ENCODE peak calls at places on chromosomes 11 and 22, in nine cellular contexts. S, B, A, M, F, G, L, H and V are unnamed samples.

GRCh38 chr11:105609832-105610781 is at the start of gene GRIA4:
- DNase-seq in B (no peak), H (peak), A (peak), L (peak), F (peak), S (no peak), G (no peak), M (no peak), V (no peak)

GRCh38 chr11:120883404-120884135 is 140.3 kb upstream of the TBCEL start:
- DNase-seq in S (no peak), H (no peak), L (no peak), M (no peak), A (peak), F (no peak), G (no peak), B (no peak), V (no peak)

GRCh38 chr22:37088108-37088605 is 21.4 kb downstream of the TMPRSS6 start:
- DNase-seq in L (no peak), A (no peak), B (no peak), G (no peak), S (no peak), F (peak), H (peak), M (no peak), V (no peak)

GRCh38 chr11:127994736-127995135 is 592.6 kb downstream of the ETS1 start:
- DNase-seq in G (no peak), F (no peak), B (no peak), S (no peak), L (no peak), A (peak), H (no peak), M (no peak), V (no peak)

GRCh38 chr11:27596388-27596787 is 89.8 kb upstream of the LIN7C start:
- DNase-seq in A (no peak), G (no peak), B (no peak), F (no peak), S (no peak), M (no peak), H (no peak), L (no peak), V (no peak)

GRCh38 chr11:95706974-95707387 is 82.6 kb downstream of the FAM76B start:
- DNase-seq in G (no peak), A (no peak), L (no peak), H (no peak), B (no peak), S (no peak), F (no peak), M (no peak), V (no peak)

GRCh38 chr11:46345131-46345597 is 2.1 kb upstream of the DGKZ start:
- DNase-seq in A (no peak), M (no peak), S (no peak), H (no peak), B (no peak), G (no peak), L (no peak), F (no peak), V (no peak)

GRCh38 chr22:21802673-21803072 is 64.8 kb downstream of the MAPK1 start:
- DNase-seq in L (no peak), F (no peak), B (no peak), A (no peak), H (no peak), G (no peak), M (no peak), S (no peak), V (no peak)

GRCh38 chr11:118054712-118055640 is 21.9 kb upstream of the TMPRSS4 start:
- DNase-seq in L (no peak), A (no peak), H (no peak), G (no peak), B (no peak), S (no peak), M (no peak), F (no peak), V (no peak)

GRCh38 chr11:15157181-15157580 is 42.5 kb downstream of the INSC start:
- DNase-seq in A (peak), G (no peak), S (no peak), F (no peak), H (no peak), M (no peak), L (no peak), B (no peak), V (no peak)

GRCh38 chr11:117815262-117815803 is 9.2 kb downstream of the FXYD2 start:
- DNase-seq in A (no peak), F (peak), S (peak), B (no peak), L (no peak), G (peak), H (no peak), M (no peak), V (no peak)

GRCh38 chr22:35930933-35931332 is 97.7 kb downstream of the RBFOX2 start:
- DNase-seq in M (peak), L (peak), G (no peak), A (peak), S (no peak), B (peak), H (peak), F (no peak), V (peak)

GRCh38 chr11:86355256-86355655 is 19.4 kb upstream of the CCDC81 start:
- DNase-seq in F (no peak), B (no peak), M (no peak), H (no peak), S (no peak), A (no peak), G (no peak), L (no peak), V (no peak)

GRCh38 chr22:25966448-25966913 is 202.8 kb upstream of the SEZ6L start:
- DNase-seq in F (no peak), L (no peak), S (no peak), B (peak), M (no peak), A (no peak), G (no peak), H (no peak), V (no peak)

GRCh38 chr11:86558219-86558618 is 114.2 kb downstream of the ME3 start:
- DNase-seq in G (no peak), H (no peak), F (no peak), B (no peak), A (peak), S (no peak), M (no peak), L (no peak), V (no peak)

GRCh38 chr11:48210052-48210451 is 6.6 kb upstream of the OR4B1 start:
- DNase-seq in S (no peak), H (no peak), L (no peak), B (peak), F (no peak), A (peak), M (peak), G (no peak), V (no peak)

GRCh38 chr11:11416917-11417316 is 63.9 kb upstream of the CSNK2A3 start:
- DNase-seq in G (no peak), F (no peak), A (peak), L (no peak), B (no peak), S (no peak), H (no peak), M (no peak), V (no peak)

GRCh38 chr22:32693102-32693501 is 108.4 kb upstream of the TIMP3 start:
- DNase-seq in B (no peak), L (no peak), F (no peak), A (no peak), M (no peak), S (no peak), H (no peak), G (no peak), V (no peak)